ENCODE peak calls at places on chromosomes 16 and 17, in five cellular contexts. J is stomach, Z is dorsolateral prefrontal cortex, L is fibroblast of lung, P is breast epithelium. B is an unnamed sample.

GRCh38 chr17:72338304-72338703 is 217.5 kb downstream of the SOX9 start:
- DNase-seq in L (peak), J (no peak), Z (no peak), P (no peak), B (no peak)

GRCh38 chr17:35046245-35046644 is 17.3 kb downstream of the RFFL start:
- DNase-seq in Z (no peak), J (no peak), L (no peak), P (no peak), B (no peak)

GRCh38 chr16:77963185-77964044 is 58.9 kb upstream of the CLEC3A start:
- DNase-seq in P (no peak), L (peak), Z (no peak), J (no peak), B (no peak)

GRCh38 chr17:55463600-55463999 is 42.0 kb upstream of the MMD start:
- DNase-seq in Z (no peak), J (no peak), P (no peak), L (no peak), B (no peak)

GRCh38 chr17:74840989-74841666 is 18.6 kb downstream of the GRIN2C start:
- DNase-seq in Z (no peak), J (no peak), L (peak), P (peak), B (no peak)

GRCh38 chr17:37708616-37709212 is 36.1 kb downstream of the HNF1B start:
- DNase-seq in L (peak), J (peak), P (no peak), Z (no peak), B (no peak)

GRCh38 chr16:9534759-9535158 is 443.3 kb downstream of the HAPSTR1 start:
- DNase-seq in L (no peak), P (no peak), Z (no peak), J (no peak), B (no peak)

GRCh38 chr16:53100131-53100748 is 45.4 kb downstream of the CHD9 start:
- DNase-seq in L (no peak), P (no peak), J (no peak), Z (no peak), B (no peak)

GRCh38 chr16:6880263-6880662 is 452.4 kb upstream of the RBFOX1 start:
- DNase-seq in J (no peak), L (no peak), P (no peak), Z (no peak), B (peak)

GRCh38 chr16:57639172-57639571 is 10.7 kb downstream of the ADGRG1 start:
- DNase-seq in P (no peak), J (peak), L (peak), Z (peak), B (no peak)

GRCh38 chr17:2789700-2790099 is 6.5 kb upstream of the RAP1GAP2 start:
- DNase-seq in Z (no peak), P (no peak), J (no peak), L (no peak), B (no peak)

GRCh38 chr17:12365805-12366204 is 299.9 kb upstream of the MYOCD start:
- DNase-seq in J (no peak), L (peak), Z (no peak), P (no peak), B (no peak)

GRCh38 chr17:4230142-4230541 is 33.6 kb downstream of the ANKFY1 start:
- DNase-seq in P (peak), L (peak), Z (no peak), J (no peak), B (peak)

GRCh38 chr16:4409081-4409932 is 7.1 kb downstream of the CORO7 start:
- DNase-seq in J (no peak), Z (peak), L (no peak), P (peak), B (no peak)

GRCh38 chr17:562174-562573 is 152.5 kb downstream of the VPS53 start:
- DNase-seq in J (no peak), Z (no peak), P (no peak), L (no peak), B (no peak)

GRCh38 chr17:17041571-17042380 is 481 bp upstream of the MPRIP start:
- DNase-seq in L (peak), Z (peak), P (peak), J (peak), B (peak)

GRCh38 chr16:2341456-2342447 is 1.2 kb upstream of the ABCA3 start:
- DNase-seq in L (no peak), Z (no peak), P (no peak), J (no peak), B (no peak)
- H3K4me3 ChIP-seq in L (no peak), Z (peak), P (no peak), J (peak), B (no peak)

DNA sequence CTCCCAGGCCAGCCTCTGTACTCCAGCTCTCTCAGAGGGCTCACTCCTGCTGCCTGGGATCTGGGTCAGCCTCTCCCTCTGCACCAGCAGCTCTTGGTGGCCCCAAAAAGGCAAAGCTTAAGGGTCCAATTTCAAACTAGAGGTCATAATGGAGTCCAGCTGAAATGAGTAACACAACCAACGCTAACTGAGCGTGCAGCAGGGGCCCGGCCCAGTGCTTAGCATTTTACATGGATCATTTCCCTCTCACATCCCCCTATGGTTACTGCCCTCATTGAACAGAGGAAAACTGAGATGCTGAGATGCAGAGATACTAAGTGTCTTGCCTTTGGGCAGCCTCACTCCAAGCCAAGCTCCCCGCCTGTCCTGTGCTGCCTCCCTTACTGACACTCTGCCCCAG is 39.3 kb downstream of the VAC14 start:
- DNase-seq in J (no peak), P (no peak), L (no peak), Z (no peak), B (no peak)
- TF ChIP-seq CTCF in J (no peak), P (no peak), L (no peak), Z (no peak), B (no peak)

DNA sequence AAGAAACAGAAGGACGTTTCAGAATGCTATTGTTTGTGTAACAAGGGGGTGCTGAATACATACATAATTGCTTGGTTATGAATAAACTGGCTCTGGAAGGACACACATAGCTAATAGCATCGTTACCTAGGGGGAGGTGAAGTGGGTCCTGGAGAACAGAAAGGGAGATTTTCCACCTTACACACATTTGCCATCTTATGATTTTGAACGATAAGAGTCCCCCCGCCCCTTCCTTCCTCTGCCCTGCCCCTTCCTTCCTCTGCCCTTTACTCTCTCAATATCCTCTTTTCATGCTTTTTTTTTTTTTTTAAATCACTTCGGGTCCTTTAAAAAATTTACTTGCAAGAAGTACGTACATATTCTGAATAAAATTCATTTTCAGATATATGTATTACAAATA is 902 bp upstream of the DHRS7B start:
- DNase-seq in L (no peak), J (no peak), Z (no peak), P (no peak), B (no peak)
- H3K4me3 ChIP-seq in L (no peak), J (peak), Z (no peak), P (no peak), B (peak)

DNA sequence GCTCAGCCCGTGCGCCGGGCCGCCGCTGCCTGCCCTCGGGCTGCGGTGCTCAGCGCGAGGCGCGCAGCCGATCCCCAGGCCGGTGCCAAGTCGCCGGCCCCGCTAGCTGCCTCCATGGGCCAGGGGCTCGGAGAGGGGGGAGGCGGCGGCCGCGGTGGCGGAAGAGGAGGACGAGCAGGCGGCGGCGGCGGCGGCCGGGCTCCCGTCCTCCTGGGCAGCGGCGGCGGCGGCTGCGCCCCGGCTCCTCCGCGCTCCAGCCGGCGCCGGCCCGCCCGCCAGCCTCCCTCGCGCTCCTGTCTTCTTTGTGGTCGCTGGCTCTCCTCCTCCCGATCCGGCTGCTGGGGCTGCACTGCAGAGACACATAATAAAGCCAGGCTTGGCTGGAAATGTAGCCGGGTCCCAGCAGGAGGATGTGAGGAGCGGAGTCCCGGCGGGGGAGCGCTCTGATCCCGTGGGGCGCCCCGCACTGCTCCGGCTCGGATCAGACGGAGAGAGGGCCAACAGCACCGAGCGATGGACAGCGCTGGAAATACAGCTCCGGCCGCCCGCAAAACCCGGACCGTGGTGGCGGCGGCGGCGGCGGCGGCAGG is 924 bp upstream of the ZNF423 start:
- DNase-seq in L (peak), J (peak), Z (peak), P (peak), B (peak)
- TF ChIP-seq CTCF in L (peak), J (no peak), Z (peak), P (no peak), B (peak)

DNA sequence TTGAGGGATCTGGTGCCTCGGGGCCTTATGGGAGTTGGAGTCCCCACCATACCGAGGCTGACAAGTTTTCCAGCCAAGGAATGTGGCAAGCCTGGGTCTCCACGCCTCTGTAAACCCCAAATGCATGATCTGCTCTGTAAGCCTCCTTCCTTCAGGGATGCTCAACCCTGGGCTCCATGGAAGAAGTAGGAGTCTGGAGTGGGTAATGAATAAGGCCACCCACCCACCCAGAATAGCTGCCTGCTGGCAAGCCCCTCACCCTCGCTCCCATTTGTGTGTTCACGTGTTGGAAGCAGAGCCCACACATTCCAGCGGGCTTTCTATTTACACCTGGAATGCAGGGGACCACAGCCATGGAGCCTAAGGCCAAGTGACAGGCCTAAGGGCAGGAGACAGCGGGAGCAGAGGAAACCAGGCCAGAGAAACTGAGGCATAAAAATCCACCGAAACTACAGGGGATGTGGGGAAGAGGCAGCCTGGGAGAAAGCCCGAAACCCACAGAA is 4.4 kb downstream of the DLG4 start:
- DNase-seq in Z (no peak), P (no peak), J (peak), L (no peak), B (no peak)
- H3K4me3 ChIP-seq in Z (peak), P (peak), J (peak), L (peak), B (no peak)

DNA sequence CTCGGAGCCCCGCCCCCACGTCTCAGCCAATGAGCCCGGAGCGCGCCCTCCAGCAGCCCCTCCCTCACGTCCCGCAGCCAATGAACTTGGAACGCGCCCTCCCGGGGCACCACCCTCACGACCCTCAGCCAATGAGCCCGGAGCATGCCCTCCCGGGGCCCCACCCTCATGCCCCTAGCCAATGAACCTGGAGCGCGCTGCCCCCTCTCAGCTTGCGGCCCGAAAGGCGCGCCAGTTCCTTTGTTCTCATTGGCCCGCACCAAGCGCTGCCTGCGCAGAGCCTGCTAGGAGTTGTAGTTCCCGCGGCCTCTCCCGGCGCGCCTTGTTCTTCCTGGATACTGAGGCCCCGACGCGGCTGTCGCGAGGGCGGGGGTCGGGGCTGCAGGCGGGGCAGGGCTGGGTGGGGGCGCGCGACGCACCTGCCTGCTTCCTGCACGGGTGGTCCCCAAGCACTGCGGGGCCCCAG is at the start of gene LRRC45:
- DNase-seq in L (peak), J (peak), P (peak), Z (peak), B (peak)
- TF ChIP-seq CTCF in L (no peak), J (no peak), P (no peak), Z (no peak), B (no peak)

GRCh38 chr17:32882029-32882428 is 5.1 kb upstream of the MYO1D start:
- DNase-seq in P (no peak), J (no peak), Z (no peak), L (no peak), B (no peak)
- H3K4me3 ChIP-seq in P (no peak), J (no peak), Z (no peak), L (no peak), B (no peak)

DNA sequence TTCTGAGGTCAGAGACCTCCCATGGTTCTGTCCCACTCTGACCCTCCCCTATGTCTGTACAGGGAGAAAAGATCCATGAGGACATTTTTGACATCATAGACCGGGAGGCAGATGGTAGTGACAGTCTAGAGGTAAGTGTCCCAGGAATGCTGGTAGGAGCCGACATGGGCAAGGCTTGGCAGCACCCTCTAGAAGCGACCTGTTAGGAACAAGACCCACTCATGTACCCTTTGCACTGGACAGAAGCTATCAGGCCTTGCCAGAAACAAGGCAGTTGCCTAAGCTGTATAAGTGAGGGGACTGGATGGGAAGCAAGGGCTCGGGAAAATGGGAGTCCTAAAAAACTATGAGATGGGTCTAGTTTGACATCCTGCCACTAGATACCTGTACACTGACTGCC is 2.5 kb downstream of the TUBG1 start:
- DNase-seq in J (no peak), Z (no peak), P (no peak), L (no peak), B (no peak)
- TF ChIP-seq CTCF in J (no peak), Z (no peak), P (no peak), L (no peak), B (no peak)

GRCh38 chr16:640614-641013 is 1.0 kb upstream of the MCRIP2 start:
- DNase-seq in J (no peak), P (no peak), Z (no peak), L (no peak), B (no peak)
- H3K4me3 ChIP-seq in J (peak), P (no peak), Z (no peak), L (no peak), B (peak)

GRCh38 chr16:23140082-23140481 is 9.2 kb downstream of the USP31 start:
- DNase-seq in L (no peak), J (no peak), P (no peak), Z (no peak), B (no peak)
- TF ChIP-seq CTCF in L (no peak), J (no peak), P (no peak), Z (no peak), B (no peak)